ENCODE peak calls at places on chromosomes 16 and 17, in ten cellular contexts. R, U, Y, A, E, X, D, Z, O and N are unnamed samples.

GRCh38 chr16:30185683-30186421 is 2.5 kb downstream of the CORO1A start:
- DNase-seq in Y (no peak), X (peak; percentile 41), R (no peak), E (no peak), Z (no peak), A (no peak), D (peak; percentile 26), U (peak; percentile 98), O (peak; percentile 84), N (no peak)

GRCh38 chr17:7323731-7324437 is 5.3 kb downstream of the NEURL4 start:
- DNase-seq in X (no peak), R (peak; percentile 38), E (no peak), Z (peak; percentile 30), Y (peak; percentile 20), D (peak; percentile 86), U (peak; percentile 57), O (peak; percentile 75), A (peak; percentile 46), N (no peak)

GRCh38 chr17:41773190-41773588 is 13.3 kb downstream of the JUP start:
- DNase-seq in U (peak; percentile 33), R (peak; percentile 87), A (peak; percentile 90), O (no peak), Y (peak; percentile 59), X (peak; percentile 81), E (peak; percentile 71), D (peak; percentile 67), Z (peak; percentile 89), N (peak; percentile 33)

GRCh38 chr17:35793257-35793656 is 2.2 kb downstream of the MMP28 start:
- DNase-seq in R (no peak), Z (no peak), A (no peak), Y (no peak), X (no peak), O (no peak), E (no peak), U (no peak), D (no peak), N (no peak)

GRCh38 chr16:75064403-75065148 is 52.0 kb downstream of the LDHD start:
- DNase-seq in Z (no peak), D (no peak), O (peak; percentile 15), U (no peak), X (no peak), E (no peak), A (no peak), R (no peak), Y (no peak), N (no peak)

GRCh38 chr17:80000136-80000535 is 35.5 kb downstream of the TBC1D16 start:
- DNase-seq in D (no peak), Z (no peak), X (no peak), R (no peak), A (no peak), U (no peak), O (no peak), Y (no peak), E (no peak), N (no peak)

GRCh38 chr17:48541574-48542113 is 3.3 kb downstream of the HOXB2 start:
- DNase-seq in U (no peak), Y (peak; percentile 89), D (peak; percentile 59), X (peak; percentile 56), R (peak; percentile 77), Z (peak; percentile 85), E (no peak), O (peak; percentile 41), A (peak; percentile 75), N (no peak)

GRCh38 chr17:27425991-27426390 is 30.3 kb upstream of the KSR1 start:
- DNase-seq in Y (no peak), A (no peak), X (no peak), O (no peak), E (no peak), D (no peak), R (no peak), Z (no peak), U (no peak), N (no peak)

GRCh38 chr17:13777003-13777402 is 175.3 kb upstream of the HS3ST3A1 start:
- DNase-seq in Z (no peak), R (no peak), X (no peak), O (no peak), Y (no peak), U (no peak), E (no peak), A (peak; percentile 2), D (no peak), N (no peak)

GRCh38 chr16:55261301-55261700 is 62.7 kb upstream of the IRX6 start:
- DNase-seq in R (no peak), Y (no peak), E (no peak), U (no peak), O (no peak), Z (no peak), X (no peak), A (no peak), D (no peak), N (no peak)

DNA sequence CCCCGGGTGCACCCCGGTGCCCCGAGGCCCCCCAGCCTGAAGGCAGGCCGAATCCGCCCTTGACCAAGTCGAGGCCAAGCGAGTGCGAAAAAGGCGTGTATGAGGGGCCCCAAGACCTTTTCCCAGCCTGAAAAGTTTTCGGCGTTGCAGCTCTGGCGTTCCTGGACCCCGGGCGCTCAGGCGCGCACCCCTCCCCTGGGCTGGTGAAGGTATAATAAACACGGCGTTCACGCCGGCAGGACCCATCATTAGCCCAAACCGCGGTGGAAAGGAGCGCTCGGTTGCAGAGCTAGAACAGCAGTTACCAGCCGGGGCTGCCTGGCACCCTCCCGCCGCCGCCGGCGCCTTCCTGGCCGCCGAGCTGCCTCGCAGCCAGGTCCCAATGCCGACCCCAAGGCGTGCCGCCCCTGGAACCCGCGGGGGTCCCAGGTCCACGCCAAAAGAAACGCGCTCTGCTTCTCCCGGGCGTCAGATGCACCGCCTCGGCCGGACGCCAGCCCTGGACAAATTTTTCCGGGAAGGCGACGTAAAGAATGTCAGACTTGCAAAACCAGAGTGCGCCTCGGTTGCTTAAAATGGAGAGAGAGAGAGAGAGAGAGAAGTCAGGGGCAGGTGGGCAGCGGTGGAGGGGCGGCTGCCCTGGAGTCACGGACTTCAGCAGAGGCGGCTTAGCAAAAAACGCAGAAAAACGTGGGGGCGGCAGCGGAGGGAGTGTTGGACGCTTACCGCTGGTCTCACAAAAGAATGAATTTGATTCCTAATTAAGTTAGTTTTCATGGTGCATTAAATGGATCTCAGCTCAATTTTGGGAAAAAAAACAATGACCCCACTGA is 11.4 kb upstream of the FOXF1 start:
- DNase-seq in U (no peak), R (no peak), X (no peak), O (no peak), D (no peak), Z (peak; percentile 63), A (peak; percentile 36), E (no peak), Y (peak; percentile 37), N (no peak)
- H3K4me3 ChIP-seq in U (no peak overlapping the region), R (no peak overlapping the region), X (no peak overlapping the region), O (no peak overlapping the region), D (peak overlapping the region; percentile 41), Z (peak overlapping the region; percentile 24), A (no peak overlapping the region), E (peak overlapping the region; percentile 28), Y (no peak overlapping the region), N (no peak overlapping the region)

DNA sequence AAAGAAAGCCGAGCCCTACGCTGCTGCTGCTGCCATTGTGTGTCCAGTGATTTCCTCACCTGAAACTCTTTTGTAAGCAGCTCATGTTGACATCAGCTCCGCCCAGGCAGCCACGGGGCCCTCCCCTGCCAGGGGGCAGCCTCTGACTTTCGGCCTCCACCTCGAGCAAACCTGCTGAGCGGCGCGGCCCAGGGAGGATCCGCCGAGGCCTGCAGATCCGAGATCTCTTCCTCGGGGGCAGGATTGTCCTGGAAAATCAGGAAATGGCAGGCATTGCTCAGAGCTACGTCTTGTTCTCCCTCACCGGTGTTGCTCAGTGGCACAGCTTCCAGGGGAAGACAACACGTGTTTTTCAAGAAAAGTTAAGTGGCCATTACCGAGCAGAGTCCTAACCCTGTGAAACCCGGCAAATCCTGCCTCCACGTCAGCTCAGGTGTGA is 35.6 kb upstream of the ZNF750 start:
- DNase-seq in Y (no peak), Z (no peak), X (no peak), R (no peak), D (peak; percentile 57), U (no peak), O (no peak), E (no peak), A (no peak), N (no peak)
- TF ChIP-seq CTCF in Y (no peak), Z (no peak), X (no peak), R (no peak), D (no peak), U (no peak), O (no peak), E (no peak), A (no peak), N (no peak)

DNA sequence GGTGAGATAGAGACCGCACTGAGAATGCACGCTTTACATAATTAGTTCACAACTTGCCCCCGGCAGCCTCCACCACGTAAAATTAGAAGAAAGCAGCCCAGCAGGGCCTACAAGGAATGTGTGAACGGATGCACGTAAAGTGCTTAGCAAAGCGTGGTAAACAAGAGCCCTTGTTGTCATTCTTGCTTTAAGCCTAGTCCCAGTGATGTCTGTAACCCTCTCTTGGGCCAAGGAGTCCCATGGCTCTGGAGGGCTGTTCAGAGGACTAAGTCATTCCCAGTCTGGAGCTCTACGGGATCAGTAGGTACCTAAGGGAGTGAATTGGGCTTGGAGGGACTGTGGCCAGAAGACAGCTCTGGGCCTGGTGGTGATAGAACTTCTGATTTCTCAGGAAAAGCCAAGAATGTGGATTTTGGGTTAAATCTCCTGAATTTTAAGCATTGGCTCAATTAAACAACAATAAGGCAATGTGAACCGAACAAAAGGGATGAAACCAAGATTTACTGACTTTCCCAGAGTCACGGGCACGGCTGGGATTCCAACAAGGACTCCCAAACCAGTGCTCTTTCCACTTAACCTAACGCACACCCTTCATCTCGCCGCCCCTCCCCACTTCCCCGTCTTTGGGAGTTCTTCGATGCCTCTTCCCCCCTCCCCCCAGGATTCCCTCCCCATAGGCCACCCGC is 775 bp upstream of the CHP2 start:
- DNase-seq in O (no peak), Y (no peak), E (no peak), X (no peak), U (no peak), Z (no peak), D (peak; percentile 17), A (no peak), R (no peak), N (no peak)
- H3K4me3 ChIP-seq in O (no peak overlapping the region), Y (no peak overlapping the region), E (no peak overlapping the region), X (peak overlapping the region; percentile 38), U (no peak overlapping the region), Z (no peak overlapping the region), D (peak overlapping the region; percentile 70), A (no peak overlapping the region), R (no peak overlapping the region), N (no peak overlapping the region)

GRCh38 chr17:33687831-33688230 is 394.7 kb upstream of the ASIC2 start:
- DNase-seq in X (no peak), U (peak; percentile 2), A (no peak), R (no peak), Y (no peak), D (no peak), E (no peak), Z (no peak), O (no peak), N (no peak)

GRCh38 chr17:33688771-33689170 is 395.7 kb upstream of the ASIC2 start:
- DNase-seq in Y (no peak), U (no peak), X (no peak), R (no peak), E (no peak), A (no peak), D (no peak), Z (no peak), O (no peak), N (no peak)

GRCh38 chr17:33682622-33683021 is 389.5 kb upstream of the ASIC2 start:
- DNase-seq in Z (no peak), U (no peak), X (no peak), D (no peak), E (no peak), Y (no peak), R (no peak), O (no peak), A (no peak), N (no peak)

GRCh38 chr17:33684714-33685113 is 391.6 kb upstream of the ASIC2 start:
- DNase-seq in E (no peak), Y (no peak), R (no peak), D (no peak), U (no peak), X (no peak), A (no peak), Z (no peak), O (no peak), N (no peak)

GRCh38 chr17:33686171-33686570 is 393.1 kb upstream of the ASIC2 start:
- DNase-seq in Z (no peak), D (peak; percentile 50), R (no peak), E (no peak), U (peak; percentile 41), A (no peak), Y (no peak), O (no peak), X (no peak), N (no peak)
- TF ChIP-seq CTCF in Z (peak; percentile 9), D (peak; percentile 70), R (peak; percentile 24), E (peak; percentile 42), U (peak; percentile 59), A (peak; percentile 14), Y (peak; percentile 39), O (no peak), X (peak; percentile 35), N (peak; percentile 18)